ENCODE peak calls at places on chromosomes 6 and 20, in six cellular contexts. One of them, this sample, is unnamed.

GRCh38 chr6:6712979-6713514 is 124.5 kb downstream of the LY86 start:
- DNase-seq in kidney tubule cell: no peak
- DNase-seq in effector CD4-positive, alpha-beta T cell: no peak
- DNase-seq in A172: peak
- DNase-seq in Right ventricle myocardium superior: no peak
- DNase-seq in sigmoid colon: no peak
- DNase-seq in this sample: no peak

GRCh38 chr20:59933849-59934585 is 580 bp upstream of the SYCP2 start:
- DNase-seq in effector CD4-positive, alpha-beta T cell: peak
- DNase-seq in Right ventricle myocardium superior: peak
- DNase-seq in kidney tubule cell: peak
- DNase-seq in A172: peak
- DNase-seq in sigmoid colon: peak
- DNase-seq in this sample: peak

GRCh38 chr20:8756410-8756809 is 312.5 kb upstream of the PLCB4 start:
- DNase-seq in Right ventricle myocardium superior: no peak
- DNase-seq in kidney tubule cell: peak
- DNase-seq in effector CD4-positive, alpha-beta T cell: no peak
- DNase-seq in A172: peak
- DNase-seq in sigmoid colon: peak
- DNase-seq in this sample: no peak

GRCh38 chr6:134517145-134517658 is 199.3 kb upstream of the SGK1 start:
- DNase-seq in kidney tubule cell: peak
- DNase-seq in Right ventricle myocardium superior: peak
- DNase-seq in A172: peak
- DNase-seq in effector CD4-positive, alpha-beta T cell: no peak
- DNase-seq in sigmoid colon: peak
- DNase-seq in this sample: no peak

GRCh38 chr20:37856932-37857660 is 45.8 kb upstream of the VSTM2L start:
- DNase-seq in sigmoid colon: no peak
- DNase-seq in kidney tubule cell: no peak
- DNase-seq in effector CD4-positive, alpha-beta T cell: no peak
- DNase-seq in A172: peak
- DNase-seq in Right ventricle myocardium superior: no peak
- DNase-seq in this sample: no peak

GRCh38 chr20:22836211-22836610 is 198.9 kb upstream of the SSTR4 start:
- DNase-seq in effector CD4-positive, alpha-beta T cell: no peak
- DNase-seq in A172: peak
- DNase-seq in sigmoid colon: no peak
- DNase-seq in kidney tubule cell: no peak
- DNase-seq in Right ventricle myocardium superior: no peak
- DNase-seq in this sample: no peak

GRCh38 chr6:11779308-11780096 is 899 bp upstream of the ADTRP start:
- DNase-seq in Right ventricle myocardium superior: no peak
- DNase-seq in A172: no peak
- DNase-seq in kidney tubule cell: peak
- DNase-seq in sigmoid colon: no peak
- DNase-seq in effector CD4-positive, alpha-beta T cell: no peak
- DNase-seq in this sample: no peak

GRCh38 chr6:139625998-139626975 is 251.8 kb upstream of the CITED2 start:
- DNase-seq in effector CD4-positive, alpha-beta T cell: no peak
- DNase-seq in A172: no peak
- DNase-seq in sigmoid colon: no peak
- DNase-seq in kidney tubule cell: no peak
- DNase-seq in Right ventricle myocardium superior: no peak
- DNase-seq in this sample: no peak

GRCh38 chr6:80767808-80768207 is 661.3 kb downstream of the BCKDHB start:
- DNase-seq in kidney tubule cell: peak
- DNase-seq in A172: peak
- DNase-seq in effector CD4-positive, alpha-beta T cell: no peak
- DNase-seq in Right ventricle myocardium superior: peak
- DNase-seq in sigmoid colon: peak
- DNase-seq in this sample: no peak

GRCh38 chr20:4112490-4113420 is 97.4 kb upstream of the RNF24 start:
- DNase-seq in effector CD4-positive, alpha-beta T cell: no peak
- DNase-seq in Right ventricle myocardium superior: peak
- DNase-seq in A172: peak
- DNase-seq in kidney tubule cell: peak
- DNase-seq in sigmoid colon: no peak
- DNase-seq in this sample: no peak

GRCh38 chr20:46757754-46758678 is 48.6 kb downstream of the SLC2A10 start:
- DNase-seq in effector CD4-positive, alpha-beta T cell: peak
- DNase-seq in A172: peak
- DNase-seq in Right ventricle myocardium superior: peak
- DNase-seq in sigmoid colon: no peak
- DNase-seq in kidney tubule cell: peak
- DNase-seq in this sample: peak

This sample was measured in T-helper 9 cell.